ENCODE peak calls at places on chromosome 4, in nine cellular contexts. D is breast epithelium; Z is H9; X is neuronal stem cell; P is MM.1S; B is stomach; V is CD4-positive, alpha-beta memory T cell; L is substantia nigra; N is CD8-positive, alpha-beta T cell. E is an unnamed sample.

GRCh38 chr4:109302366-109303140 is at the start of gene COL25A1:
- DNase-seq in B (peak), L (peak), D (no peak), V (peak), N (peak), Z (peak), P (peak), X (peak), E (peak)

GRCh38 chr4:114417214-114417613 is 181.4 kb upstream of the UGT8 start:
- DNase-seq in Z (no peak), N (no peak), P (no peak), L (no peak), D (no peak), X (no peak), B (no peak), V (no peak), E (no peak)

GRCh38 chr4:1593038-1593417 is 91.1 kb downstream of the FAM53A start:
- DNase-seq in N (no peak), V (no peak), D (no peak), Z (no peak), L (no peak), B (no peak), P (no peak), X (no peak), E (no peak)

GRCh38 chr4:26611879-26612278 is 28.0 kb downstream of the TBC1D19 start:
- DNase-seq in V (no peak), Z (no peak), B (no peak), L (no peak), D (no peak), N (no peak), P (no peak), X (no peak), E (peak)

GRCh38 chr4:83851261-83852084 is 315.6 kb downstream of the GPAT3 start:
- DNase-seq in D (no peak), L (no peak), N (no peak), X (no peak), P (no peak), Z (peak), B (no peak), V (no peak), E (no peak)

GRCh38 chr4:57091657-57092162 is 18.5 kb downstream of the IGFBP7 start:
- DNase-seq in B (no peak), L (no peak), V (no peak), D (no peak), P (no peak), N (no peak), Z (no peak), X (no peak), E (no peak)

GRCh38 chr4:21819086-21819485 is 129.5 kb downstream of the KCNIP4 start:
- DNase-seq in B (no peak), P (no peak), N (no peak), X (no peak), L (peak), Z (no peak), V (no peak), D (no peak), E (no peak)

GRCh38 chr4:54082168-54082567 is 17.8 kb upstream of the CHIC2 start:
- DNase-seq in D (no peak), N (no peak), L (no peak), B (peak), Z (no peak), X (no peak), V (no peak), P (no peak), E (no peak)

DNA sequence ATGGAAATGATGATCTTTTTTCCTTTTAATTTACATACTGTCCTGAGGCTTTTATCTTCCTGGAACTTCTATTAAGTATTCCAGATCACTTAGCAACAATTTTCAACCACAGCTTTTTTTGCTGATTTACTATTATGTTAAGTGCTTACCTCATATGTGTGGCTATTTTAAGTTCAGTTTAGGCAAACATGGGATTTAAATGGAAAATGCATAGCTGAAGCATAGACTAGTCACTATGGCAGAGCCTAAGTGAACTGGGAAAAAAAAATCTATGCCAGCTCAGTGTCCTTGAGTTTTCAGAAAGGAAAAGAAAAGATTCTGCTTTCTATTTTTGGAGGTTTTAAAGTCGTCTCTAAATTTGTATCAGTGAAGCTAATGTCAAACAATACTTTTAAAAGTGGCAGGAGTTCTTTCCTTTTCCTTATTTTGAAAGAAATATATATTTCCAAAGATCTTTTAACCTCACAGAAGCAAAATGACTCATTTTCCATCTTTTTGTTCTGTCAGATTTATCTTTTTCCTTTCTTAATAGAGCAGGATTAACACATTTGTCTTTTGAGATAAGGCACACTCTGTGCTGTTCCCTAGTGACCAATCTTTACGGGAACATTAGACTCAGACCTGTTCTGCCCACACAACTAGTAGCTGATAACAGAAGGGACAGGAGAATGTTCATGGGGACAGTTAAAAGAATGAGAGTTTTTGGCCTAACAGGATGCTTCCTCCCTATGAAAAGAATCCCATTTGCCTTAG is 381.3 kb downstream of the STPG2 start:
- DNase-seq in X (no peak), P (no peak), D (no peak), Z (no peak), B (no peak), V (no peak), L (no peak), N (no peak), E (no peak)
- H3K27ac ChIP-seq in X (no peak), P (no peak), D (no peak), Z (no peak), B (no peak), V (no peak), L (no peak), N (no peak), E (no peak)

GRCh38 chr4:128571747-128572146 is 237.8 kb upstream of the JADE1 start:
- DNase-seq in D (no peak), B (no peak), N (no peak), L (no peak), Z (no peak), X (no peak), V (no peak), P (peak), E (no peak)
- H3K27ac ChIP-seq in D (no peak), B (peak), N (no peak), L (no peak), Z (no peak), X (no peak), V (no peak), P (no peak), E (no peak)

DNA sequence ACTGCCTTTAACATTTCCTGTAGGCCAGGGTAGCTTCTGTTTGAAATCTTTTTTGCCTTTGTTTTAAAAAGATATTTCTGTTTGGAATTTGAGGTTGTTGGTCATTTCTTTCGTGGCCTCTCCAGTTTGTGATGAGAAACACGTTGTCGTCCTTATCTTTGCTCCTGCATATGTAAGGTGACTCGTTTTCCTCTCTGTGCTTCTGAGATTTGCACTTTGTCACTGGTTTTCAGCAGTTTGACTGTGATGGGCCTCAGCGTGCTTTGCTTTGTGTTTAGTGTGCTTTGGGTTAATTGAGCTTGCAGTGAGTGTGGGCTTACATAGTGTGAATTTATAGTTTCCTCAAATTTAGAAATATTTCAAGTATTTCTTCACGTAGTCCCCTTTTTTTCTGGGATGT is 81.5 kb downstream of the FAM193A start:
- DNase-seq in L (no peak), Z (no peak), B (no peak), X (no peak), V (no peak), D (no peak), P (no peak), N (no peak), E (no peak)
- H3K27ac ChIP-seq in L (no peak), Z (no peak), B (no peak), X (peak), V (no peak), D (no peak), P (no peak), N (no peak), E (no peak)

GRCh38 chr4:140888059-140888458 is 131.9 kb upstream of the TBC1D9 start:
- DNase-seq in D (no peak), B (no peak), V (no peak), P (no peak), X (no peak), N (no peak), L (no peak), Z (no peak), E (no peak)

DNA sequence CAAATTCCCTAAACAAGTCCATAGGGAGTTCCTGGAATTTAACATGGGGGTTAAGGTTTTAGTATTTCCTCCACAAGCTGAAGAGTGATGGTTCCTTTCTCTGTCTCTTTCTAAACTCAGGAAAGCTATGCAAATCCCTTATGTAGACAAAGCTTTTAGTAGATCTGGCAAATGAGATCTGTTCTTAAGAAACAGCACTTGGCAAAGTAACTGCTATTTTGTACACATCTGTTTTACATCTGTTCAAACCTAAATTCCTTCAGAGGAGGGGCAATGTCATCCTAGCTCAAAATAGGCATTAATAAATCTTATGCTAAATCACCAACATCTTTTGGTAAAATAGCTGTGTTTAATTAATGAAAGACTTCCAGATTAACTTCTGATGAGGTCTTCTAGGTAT is 137.8 kb upstream of the TBC1D9 start:
- DNase-seq in X (no peak), V (no peak), P (no peak), N (no peak), B (no peak), D (no peak), L (no peak), Z (no peak), E (no peak)
- H3K27ac ChIP-seq in X (no peak), V (no peak), P (no peak), N (no peak), B (no peak), D (no peak), L (no peak), Z (no peak), E (no peak)

DNA sequence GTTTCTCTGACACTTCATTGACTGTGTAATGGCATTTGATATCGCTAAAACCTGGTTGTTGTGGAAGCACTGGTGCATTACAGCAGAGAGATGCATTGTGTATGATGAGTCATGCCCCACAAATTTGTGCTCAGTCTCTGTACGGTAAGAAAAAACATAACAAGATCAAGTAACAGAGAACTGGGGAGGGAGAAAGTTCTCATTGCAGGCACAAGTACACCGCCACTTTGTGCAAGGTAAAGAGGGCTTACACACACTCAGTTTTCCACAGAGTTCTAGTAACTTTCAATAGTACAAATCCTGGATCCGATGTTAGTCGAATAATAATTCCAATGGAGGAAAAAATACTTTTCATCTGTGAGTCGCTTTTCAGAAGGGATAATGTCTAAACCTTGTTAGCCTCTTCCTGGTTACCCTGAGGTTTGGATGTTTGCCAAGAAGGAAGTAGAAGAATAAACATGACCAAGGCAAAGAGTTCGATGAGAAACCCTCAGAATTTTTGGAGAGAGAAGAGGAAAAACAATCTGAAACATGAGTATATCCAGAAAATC is 512.5 kb upstream of the SLIT2 start:
- DNase-seq in P (no peak), V (no peak), L (no peak), D (no peak), B (no peak), Z (no peak), N (no peak), X (no peak), E (no peak)
- H3K27ac ChIP-seq in P (no peak), V (no peak), L (no peak), D (peak), B (no peak), Z (no peak), N (no peak), X (no peak), E (no peak)

DNA sequence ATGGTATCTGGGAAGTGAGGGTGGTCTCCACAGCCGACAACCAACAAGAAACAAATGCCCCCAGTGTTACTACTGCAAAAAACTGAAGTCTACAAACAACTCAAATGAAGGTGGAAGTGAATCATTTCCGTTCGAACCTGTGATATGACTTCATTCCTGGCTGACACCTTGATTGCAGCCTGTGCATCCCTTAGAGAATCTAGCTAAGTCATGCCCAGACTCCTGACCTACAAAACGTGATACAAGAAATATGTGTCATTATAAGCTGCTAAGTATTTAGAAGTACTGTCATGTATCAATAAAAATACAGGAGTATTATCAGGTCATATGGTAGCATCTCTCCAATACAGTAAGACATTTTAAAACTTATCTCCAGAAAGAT is 959.7 kb upstream of the LCORL start:
- DNase-seq in B (no peak), P (peak), L (no peak), N (no peak), Z (no peak), V (no peak), X (no peak), D (no peak), E (no peak)
- H3K27ac ChIP-seq in B (no peak), P (peak), L (no peak), N (no peak), Z (no peak), V (no peak), X (no peak), D (no peak), E (no peak)